ENCODE peak calls at places on chromosomes 11 and 22, in ten cellular contexts. S, D, W, G, Z, C, A, K, V and L are unnamed samples. For H3K27me3, the result is how much of the 10 kb centered on the place peaks cover.

GRCh38 chr11:36628765-36629199 is 30.7 kb upstream of the RAG2 start:
- DNase-seq in S (no peak), D (no peak), W (peak), G (no peak), Z (no peak), C (no peak), A (no peak), K (no peak), V (no peak), L (no peak)

GRCh38 chr11:94762995-94763394 is 5.2 kb upstream of the AMOTL1 start:
- DNase-seq in S (no peak), D (no peak), W (no peak), G (no peak), Z (no peak), C (no peak), A (no peak), K (no peak), V (no peak), L (no peak)

GRCh38 chr11:77101043-77101537 is 1.6 kb upstream of the OMP start:
- DNase-seq in S (no peak), D (no peak), W (peak), G (peak), Z (no peak), C (no peak), A (no peak), K (no peak), V (peak), L (no peak)

GRCh38 chr22:42353883-42354727 is 78.1 kb downstream of the NFAM1 start:
- DNase-seq in S (no peak), D (no peak), W (no peak), G (peak), Z (no peak), C (no peak), A (no peak), K (no peak), V (no peak), L (no peak)

GRCh38 chr11:76636826-76637460 is 33.6 kb downstream of the LRRC32 start:
- DNase-seq in S (no peak), D (no peak), W (no peak), G (no peak), Z (no peak), C (peak), A (no peak), K (no peak), V (no peak), L (no peak)

GRCh38 chr22:39980635-39981034 is 14.1 kb upstream of the FAM83F start:
- DNase-seq in S (no peak), D (no peak), W (no peak), G (no peak), Z (no peak), C (no peak), A (no peak), K (no peak), V (no peak), L (no peak)

GRCh38 chr22:46224044-46224746 is 25.9 kb downstream of the CDPF1 start:
- DNase-seq in S (no peak), D (no peak), W (no peak), G (peak), Z (no peak), C (no peak), A (no peak), K (no peak), V (no peak), L (no peak)

GRCh38 chr11:93704237-93704636 is 37.1 kb downstream of the TAF1D start:
- DNase-seq in S (no peak), D (no peak), W (no peak), G (no peak), Z (no peak), C (no peak), A (no peak), K (no peak), V (no peak), L (no peak)

GRCh38 chr22:38781033-38781432 is 12.9 kb downstream of the DNAL4 start:
- DNase-seq in S (no peak), D (no peak), W (no peak), G (peak), Z (no peak), C (no peak), A (no peak), K (no peak), V (no peak), L (no peak)

GRCh38 chr22:19913337-19913936 is 28.1 kb upstream of the COMT start:
- DNase-seq in S (no peak), D (no peak), W (no peak), G (no peak), Z (no peak), C (no peak), A (no peak), K (no peak), V (no peak), L (no peak)

DNA sequence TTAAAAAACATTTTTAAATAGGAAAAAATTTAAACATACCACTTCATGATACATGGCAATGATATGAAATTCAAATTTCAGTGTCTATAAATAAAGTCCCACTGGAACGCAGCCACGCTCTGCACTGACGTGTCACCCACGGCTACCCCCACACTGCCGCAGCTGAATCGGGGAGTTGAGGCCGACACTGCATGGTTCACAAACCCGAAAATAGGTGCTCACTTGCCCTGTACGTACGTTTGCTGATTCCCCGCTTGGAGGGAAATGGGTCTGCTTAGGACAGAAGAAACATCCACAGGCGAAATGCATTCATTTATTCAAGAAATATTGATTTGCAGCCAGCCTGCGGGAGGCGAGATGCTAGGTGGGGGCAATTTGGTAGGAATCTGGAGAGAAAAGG is 1342.3 kb downstream of the TBC1D22A start:
- DNase-seq in S (no peak), D (no peak), W (no peak), G (no peak), Z (no peak), C (no peak), A (no peak), K (no peak), V (no peak), L (no peak)
- H3K27me3 ChIP-seq in S (under half), D (under half), W (under half), G (under half), Z (under half), C (under half), A (under half), K (under half), V (under half), L (under half)

GRCh38 chr11:72609045-72609444 is 65.2 kb downstream of the PDE2A start:
- DNase-seq in S (no peak), D (no peak), W (no peak), G (peak), Z (no peak), C (no peak), A (no peak), K (no peak), V (peak), L (no peak)

GRCh38 chr11:72605958-72606357 is 68.3 kb downstream of the PDE2A start:
- DNase-seq in S (no peak), D (no peak), W (no peak), G (no peak), Z (no peak), C (no peak), A (no peak), K (no peak), V (no peak), L (no peak)

GRCh38 chr11:72606362-72607100 is 67.7 kb downstream of the PDE2A start:
- DNase-seq in S (no peak), D (no peak), W (no peak), G (no peak), Z (no peak), C (no peak), A (no peak), K (no peak), V (no peak), L (no peak)

GRCh38 chr11:72607496-72607895 is 66.7 kb downstream of the PDE2A start:
- DNase-seq in S (no peak), D (no peak), W (no peak), G (no peak), Z (no peak), C (no peak), A (no peak), K (no peak), V (no peak), L (no peak)

DNA sequence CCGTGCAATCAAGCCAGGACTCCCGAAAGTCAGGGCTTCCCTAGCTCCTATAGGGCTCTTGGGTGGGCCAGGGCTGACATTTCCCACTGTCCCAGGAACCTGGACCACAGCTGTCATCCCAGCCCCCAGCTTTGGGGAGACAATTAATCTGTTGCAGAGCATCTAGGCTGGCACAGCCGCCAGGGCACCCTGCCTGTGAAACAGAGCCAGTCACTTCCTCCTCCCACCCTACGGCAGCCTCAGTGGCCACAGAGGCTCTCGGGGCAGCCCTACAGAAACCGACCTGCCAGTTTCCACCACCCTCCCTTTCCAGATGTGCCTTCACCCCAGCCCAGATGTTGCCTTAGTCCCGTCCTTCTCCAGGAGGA is 67.1 kb downstream of the PDE2A start:
- DNase-seq in S (no peak), D (no peak), W (no peak), G (no peak), Z (no peak), C (no peak), A (no peak), K (no peak), V (no peak), L (no peak)
- H3K27me3 ChIP-seq in S (half or more), D (under half), W (under half), G (under half), Z (under half), C (under half), A (under half), K (half or more), V (half or more), L (under half)

DNA sequence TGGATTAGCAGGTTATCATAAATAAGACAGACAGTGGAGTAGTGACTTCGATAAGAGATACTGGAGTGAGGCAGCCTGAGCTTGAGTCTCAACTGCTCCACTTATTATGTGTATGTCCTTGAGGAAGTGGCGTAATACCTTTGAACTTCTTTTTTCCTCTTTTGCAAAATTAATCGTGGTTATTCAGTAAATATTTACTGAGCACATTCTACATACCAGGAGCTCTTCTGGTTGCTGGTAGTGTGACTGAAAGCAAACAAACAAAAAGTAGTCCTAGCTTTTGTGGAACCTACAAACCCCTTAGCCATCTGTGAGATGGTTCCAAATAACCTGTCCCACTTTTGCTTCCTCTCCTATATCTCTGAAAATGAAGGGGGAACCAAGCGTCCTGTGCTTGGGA is 125.6 kb upstream of the ASPHD2 start:
- DNase-seq in S (no peak), D (no peak), W (no peak), G (no peak), Z (no peak), C (no peak), A (no peak), K (no peak), V (no peak), L (no peak)
- H3K27me3 ChIP-seq in S (under half), D (under half), W (under half), G (under half), Z (under half), C (under half), A (under half), K (under half), V (under half), L (under half)

GRCh38 chr11:62926669-62927455 is 5.7 kb upstream of the CHRM1 start:
- DNase-seq in S (no peak), D (peak), W (no peak), G (peak), Z (no peak), C (no peak), A (no peak), K (no peak), V (no peak), L (no peak)
- H3K27me3 ChIP-seq in S (half or more), D (under half), W (under half), G (half or more), Z (half or more), C (under half), A (under half), K (half or more), V (half or more), L (under half)

GRCh38 chr11:119065369-119065768 is 2.2 kb upstream of the VPS11 start:
- DNase-seq in S (no peak), D (no peak), W (no peak), G (peak), Z (no peak), C (no peak), A (no peak), K (no peak), V (peak), L (no peak)

GRCh38 chr11:119062779-119063178 is 4.8 kb upstream of the VPS11 start:
- DNase-seq in S (no peak), D (peak), W (no peak), G (no peak), Z (no peak), C (peak), A (no peak), K (no peak), V (peak), L (no peak)

GRCh38 chr11:119056397-119056999 is 507 bp downstream of the HYOU1 start:
- DNase-seq in S (no peak), D (no peak), W (no peak), G (peak), Z (peak), C (peak), A (no peak), K (peak), V (peak), L (no peak)

GRCh38 chr11:119057000-119057769 is at the start of gene HYOU1:
- DNase-seq in S (peak), D (peak), W (peak), G (peak), Z (peak), C (peak), A (peak), K (peak), V (peak), L (peak)

GRCh38 chr11:119061256-119061655 is 4.3 kb upstream of the HYOU1 start:
- DNase-seq in S (no peak), D (no peak), W (no peak), G (no peak), Z (no peak), C (no peak), A (no peak), K (no peak), V (no peak), L (no peak)
- H3K27me3 ChIP-seq in S (under half), D (under half), W (under half), G (under half), Z (under half), C (under half), A (under half), K (under half), V (under half), L (under half)